ENCODE peak calls at places on chromosomes 1 and 21, in seven cellular contexts. One of them, this sample, is unnamed.

GRCh38 chr1:2068951-2069350 is 18.7 kb downstream of the PRKCZ start:
- DNase-seq in Peyer's patch: no peak
- DNase-seq in GM10248: no peak
- DNase-seq in Calu3: no peak
- DNase-seq in mesothelial cell of epicardium: no peak
- DNase-seq in B cell: no peak
- DNase-seq in left lung: peak
- DNase-seq in this sample: no peak

GRCh38 chr1:5391725-5392124 is 600.5 kb downstream of the NPHP4 start:
- DNase-seq in left lung: no peak
- DNase-seq in mesothelial cell of epicardium: no peak
- DNase-seq in B cell: no peak
- DNase-seq in GM10248: no peak
- DNase-seq in Peyer's patch: peak
- DNase-seq in Calu3: no peak
- DNase-seq in this sample: no peak

GRCh38 chr1:47915677-47916353 is 81.4 kb downstream of the TRABD2B start:
- DNase-seq in left lung: no peak
- DNase-seq in Peyer's patch: no peak
- DNase-seq in mesothelial cell of epicardium: no peak
- DNase-seq in Calu3: no peak
- DNase-seq in B cell: no peak
- DNase-seq in GM10248: no peak
- DNase-seq in this sample: no peak

GRCh38 chr1:230255116-230255515 is 171.0 kb downstream of the PGBD5 start:
- DNase-seq in left lung: no peak
- DNase-seq in Peyer's patch: no peak
- DNase-seq in B cell: no peak
- DNase-seq in GM10248: no peak
- DNase-seq in mesothelial cell of epicardium: no peak
- DNase-seq in Calu3: no peak
- DNase-seq in this sample: no peak

GRCh38 chr1:7043232-7043549 is 257.9 kb downstream of the CAMTA1 start:
- DNase-seq in Calu3: no peak
- DNase-seq in Peyer's patch: no peak
- DNase-seq in left lung: no peak
- DNase-seq in GM10248: no peak
- DNase-seq in mesothelial cell of epicardium: no peak
- DNase-seq in B cell: no peak
- DNase-seq in this sample: no peak

GRCh38 chr21:33259428-33259827 is 6.7 kb upstream of the IL10RB start:
- DNase-seq in left lung: no peak
- DNase-seq in B cell: no peak
- DNase-seq in Calu3: no peak
- DNase-seq in GM10248: no peak
- DNase-seq in Peyer's patch: no peak
- DNase-seq in mesothelial cell of epicardium: no peak
- DNase-seq in this sample: no peak

GRCh38 chr1:202088216-202088615 is 34.5 kb upstream of the GPR37L1 start:
- DNase-seq in left lung: no peak
- DNase-seq in GM10248: no peak
- DNase-seq in B cell: no peak
- DNase-seq in mesothelial cell of epicardium: no peak
- DNase-seq in Peyer's patch: no peak
- DNase-seq in Calu3: no peak
- DNase-seq in this sample: no peak

GRCh38 chr1:51624851-51625250 is 8.0 kb downstream of the OSBPL9 start:
- DNase-seq in B cell: no peak
- DNase-seq in mesothelial cell of epicardium: no peak
- DNase-seq in left lung: no peak
- DNase-seq in Peyer's patch: no peak
- DNase-seq in GM10248: no peak
- DNase-seq in Calu3: no peak
- DNase-seq in this sample: no peak

GRCh38 chr1:194159941-194160340 is 973.5 kb upstream of the B3GALT2 start:
- DNase-seq in left lung: no peak
- DNase-seq in Calu3: no peak
- DNase-seq in mesothelial cell of epicardium: no peak
- DNase-seq in GM10248: no peak
- DNase-seq in Peyer's patch: no peak
- DNase-seq in B cell: no peak
- DNase-seq in this sample: no peak

GRCh38 chr1:197770243-197770642 is 5.0 kb downstream of the DENND1B start:
- DNase-seq in Peyer's patch: no peak
- DNase-seq in GM10248: no peak
- DNase-seq in Calu3: no peak
- DNase-seq in mesothelial cell of epicardium: no peak
- DNase-seq in left lung: no peak
- DNase-seq in B cell: no peak
- DNase-seq in this sample: no peak

GRCh38 chr1:177355575-177355974 is 184.8 kb downstream of the BRINP2 start:
- DNase-seq in GM10248: no peak
- DNase-seq in mesothelial cell of epicardium: no peak
- DNase-seq in Peyer's patch: no peak
- DNase-seq in B cell: no peak
- DNase-seq in left lung: no peak
- DNase-seq in Calu3: peak
- DNase-seq in this sample: no peak

GRCh38 chr1:244196890-244197289 is 145.8 kb downstream of the ZBTB18 start:
- DNase-seq in Peyer's patch: no peak
- DNase-seq in left lung: no peak
- DNase-seq in Calu3: no peak
- DNase-seq in mesothelial cell of epicardium: no peak
- DNase-seq in GM10248: no peak
- DNase-seq in B cell: no peak
- DNase-seq in this sample: no peak

GRCh38 chr21:41923641-41924342 is 30.0 kb downstream of the C2CD2 start:
- DNase-seq in B cell: no peak
- DNase-seq in GM10248: no peak
- DNase-seq in Calu3: no peak
- DNase-seq in mesothelial cell of epicardium: no peak
- DNase-seq in left lung: no peak
- DNase-seq in Peyer's patch: no peak
- DNase-seq in this sample: no peak

GRCh38 chr1:42936309-42937078 is 22.2 kb downstream of the SLC2A1 start:
- DNase-seq in Peyer's patch: peak
- DNase-seq in GM10248: no peak
- DNase-seq in left lung: no peak
- DNase-seq in B cell: no peak
- DNase-seq in mesothelial cell of epicardium: no peak
- DNase-seq in Calu3: peak
- DNase-seq in this sample: peak

GRCh38 chr21:42466700-42467612 is 29.1 kb downstream of the RSPH1 start:
- DNase-seq in GM10248: peak
- DNase-seq in B cell: peak
- DNase-seq in Peyer's patch: peak
- DNase-seq in mesothelial cell of epicardium: no peak
- DNase-seq in Calu3: peak
- DNase-seq in left lung: no peak
- DNase-seq in this sample: no peak

GRCh38 chr1:163315773-163316374 is 5.9 kb upstream of the NUF2 start:
- DNase-seq in Peyer's patch: no peak
- DNase-seq in B cell: peak
- DNase-seq in mesothelial cell of epicardium: peak
- DNase-seq in GM10248: no peak
- DNase-seq in left lung: no peak
- DNase-seq in Calu3: peak
- DNase-seq in this sample: no peak

GRCh38 chr1:15406911-15407559 is 2.7 kb upstream of the EFHD2 start:
- DNase-seq in mesothelial cell of epicardium: no peak
- DNase-seq in B cell: no peak
- DNase-seq in Peyer's patch: no peak
- DNase-seq in GM10248: no peak
- DNase-seq in Calu3: no peak
- DNase-seq in left lung: no peak
- DNase-seq in this sample: no peak

GRCh38 chr1:118983558-118984021 is 4.6 kb downstream of the TBX15 start:
- DNase-seq in GM10248: no peak
- DNase-seq in mesothelial cell of epicardium: no peak
- DNase-seq in Peyer's patch: no peak
- DNase-seq in left lung: no peak
- DNase-seq in B cell: no peak
- DNase-seq in Calu3: no peak
- DNase-seq in this sample: no peak

GRCh38 chr1:46797696-46798470 is 963 bp upstream of the CYP4B1 start:
- DNase-seq in left lung: no peak
- DNase-seq in GM10248: no peak
- DNase-seq in Calu3: no peak
- DNase-seq in B cell: no peak
- DNase-seq in mesothelial cell of epicardium: no peak
- DNase-seq in Peyer's patch: no peak
- DNase-seq in this sample: no peak

GRCh38 chr1:181142096-181143043 is 53.9 kb downstream of the IER5 start:
- DNase-seq in GM10248: peak
- DNase-seq in left lung: peak
- DNase-seq in Peyer's patch: peak
- DNase-seq in B cell: peak
- DNase-seq in mesothelial cell of epicardium: peak
- DNase-seq in Calu3: peak
- DNase-seq in this sample: no peak

GRCh38 chr21:33866851-33867250 is 48.8 kb downstream of the ATP5PO start:
- DNase-seq in Calu3: no peak
- DNase-seq in left lung: no peak
- DNase-seq in B cell: no peak
- DNase-seq in Peyer's patch: no peak
- DNase-seq in mesothelial cell of epicardium: no peak
- DNase-seq in GM10248: no peak
- DNase-seq in this sample: no peak

GRCh38 chr1:187390157-187390556 is 561.4 kb downstream of the PLA2G4A start:
- DNase-seq in mesothelial cell of epicardium: no peak
- DNase-seq in Peyer's patch: no peak
- DNase-seq in GM10248: no peak
- DNase-seq in B cell: no peak
- DNase-seq in Calu3: no peak
- DNase-seq in left lung: no peak
- DNase-seq in this sample: no peak

GRCh38 chr1:43311521-43311920 is 10.7 kb downstream of the TIE1 start:
- DNase-seq in Peyer's patch: peak
- DNase-seq in B cell: no peak
- DNase-seq in GM10248: no peak
- DNase-seq in Calu3: no peak
- DNase-seq in mesothelial cell of epicardium: no peak
- DNase-seq in left lung: peak
- DNase-seq in this sample: no peak

GRCh38 chr21:45138199-45139002 is 64.0 kb downstream of the ADARB1 start:
- DNase-seq in Calu3: peak
- DNase-seq in Peyer's patch: peak
- DNase-seq in GM10248: peak
- DNase-seq in B cell: peak
- DNase-seq in mesothelial cell of epicardium: no peak
- DNase-seq in left lung: peak
- DNase-seq in this sample: no peak

GRCh38 chr1:61011514-61012263 is 70.7 kb upstream of the NFIA start:
- DNase-seq in mesothelial cell of epicardium: no peak
- DNase-seq in GM10248: no peak
- DNase-seq in left lung: no peak
- DNase-seq in B cell: no peak
- DNase-seq in Calu3: no peak
- DNase-seq in Peyer's patch: no peak
- DNase-seq in this sample: no peak

GRCh38 chr21:32347351-32347750 is 45.5 kb downstream of the URB1 start:
- DNase-seq in B cell: no peak
- DNase-seq in Peyer's patch: no peak
- DNase-seq in GM10248: no peak
- DNase-seq in mesothelial cell of epicardium: no peak
- DNase-seq in Calu3: no peak
- DNase-seq in left lung: no peak
- DNase-seq in this sample: no peak

GRCh38 chr1:26279598-26280332 is at the start of gene SH3BGRL3:
- DNase-seq in left lung: peak
- DNase-seq in GM10248: peak
- DNase-seq in B cell: peak
- DNase-seq in Peyer's patch: peak
- DNase-seq in mesothelial cell of epicardium: peak
- DNase-seq in Calu3: peak
- DNase-seq in this sample: no peak
- TF ChIP-seq CTCF in left lung: peak
- TF ChIP-seq CTCF in GM10248: peak
- TF ChIP-seq CTCF in B cell: no peak
- TF ChIP-seq CTCF in Peyer's patch: no peak
- TF ChIP-seq CTCF in mesothelial cell of epicardium: no peak
- TF ChIP-seq CTCF in Calu3: no peak
- TF ChIP-seq CTCF in this sample: peak

GRCh38 chr1:204445860-204446412 is 34.3 kb upstream of the PPP1R15B start:
- DNase-seq in GM10248: peak
- DNase-seq in Peyer's patch: peak
- DNase-seq in left lung: no peak
- DNase-seq in Calu3: peak
- DNase-seq in mesothelial cell of epicardium: no peak
- DNase-seq in B cell: peak
- DNase-seq in this sample: no peak
- TF ChIP-seq CTCF in GM10248: peak
- TF ChIP-seq CTCF in Peyer's patch: no peak
- TF ChIP-seq CTCF in left lung: no peak
- TF ChIP-seq CTCF in Calu3: no peak
- TF ChIP-seq CTCF in mesothelial cell of epicardium: peak
- TF ChIP-seq CTCF in B cell: no peak
- TF ChIP-seq CTCF in this sample: no peak

GRCh38 chr1:161193561-161194235 is 5.2 kb downstream of the ADAMTS4 start:
- DNase-seq in B cell: no peak
- DNase-seq in Calu3: peak
- DNase-seq in GM10248: no peak
- DNase-seq in Peyer's patch: no peak
- DNase-seq in left lung: no peak
- DNase-seq in mesothelial cell of epicardium: no peak
- DNase-seq in this sample: peak
- TF ChIP-seq CTCF in B cell: no peak
- TF ChIP-seq CTCF in Calu3: peak
- TF ChIP-seq CTCF in GM10248: no peak
- TF ChIP-seq CTCF in Peyer's patch: no peak
- TF ChIP-seq CTCF in left lung: no peak
- TF ChIP-seq CTCF in mesothelial cell of epicardium: no peak
- TF ChIP-seq CTCF in this sample: no peak

GRCh38 chr21:39452207-39452964 is 616 bp downstream of the SH3BGR start:
- DNase-seq in mesothelial cell of epicardium: no peak
- DNase-seq in Peyer's patch: no peak
- DNase-seq in left lung: no peak
- DNase-seq in B cell: no peak
- DNase-seq in GM10248: no peak
- DNase-seq in Calu3: no peak
- DNase-seq in this sample: no peak

GRCh38 chr21:39454949-39455668 is 3.3 kb downstream of the SH3BGR start:
- DNase-seq in mesothelial cell of epicardium: no peak
- DNase-seq in Calu3: no peak
- DNase-seq in left lung: no peak
- DNase-seq in B cell: no peak
- DNase-seq in Peyer's patch: no peak
- DNase-seq in GM10248: no peak
- DNase-seq in this sample: no peak

GRCh38 chr21:39452965-39453332 is 1.2 kb downstream of the SH3BGR start:
- DNase-seq in Calu3: no peak
- DNase-seq in left lung: no peak
- DNase-seq in Peyer's patch: no peak
- DNase-seq in GM10248: no peak
- DNase-seq in B cell: no peak
- DNase-seq in mesothelial cell of epicardium: no peak
- DNase-seq in this sample: no peak

GRCh38 chr21:39453571-39454179 is 1.9 kb downstream of the SH3BGR start:
- DNase-seq in B cell: no peak
- DNase-seq in Calu3: no peak
- DNase-seq in mesothelial cell of epicardium: no peak
- DNase-seq in left lung: no peak
- DNase-seq in GM10248: no peak
- DNase-seq in Peyer's patch: no peak
- DNase-seq in this sample: no peak

GRCh38 chr21:39456665-39457064 is 4.9 kb downstream of the SH3BGR start:
- DNase-seq in GM10248: no peak
- DNase-seq in Peyer's patch: no peak
- DNase-seq in Calu3: no peak
- DNase-seq in left lung: no peak
- DNase-seq in mesothelial cell of epicardium: no peak
- DNase-seq in B cell: no peak
- DNase-seq in this sample: no peak
- TF ChIP-seq CTCF in GM10248: no peak
- TF ChIP-seq CTCF in Peyer's patch: peak
- TF ChIP-seq CTCF in Calu3: peak
- TF ChIP-seq CTCF in left lung: no peak
- TF ChIP-seq CTCF in mesothelial cell of epicardium: peak
- TF ChIP-seq CTCF in B cell: peak
- TF ChIP-seq CTCF in this sample: peak